ENCODE peak calls at places on chromosomes 5 and 9, in six cellular contexts. One of them, this sample, is unnamed. For H3K4me1, the result is how much of the 10 kb centered on the place peaks cover.

GRCh38 chr9:14842269-14842668 is 68.0 kb downstream of the FREM1 start:
- DNase-seq in hepatocyte: no peak
- DNase-seq in GM23248: no peak
- DNase-seq in IMR-90: no peak
- DNase-seq in breast epithelium: no peak
- DNase-seq in MM.1S: no peak
- DNase-seq in this sample: no peak

GRCh38 chr5:161094411-161094810 is 242.4 kb upstream of the ATP10B start:
- DNase-seq in hepatocyte: no peak
- DNase-seq in GM23248: peak
- DNase-seq in IMR-90: peak
- DNase-seq in breast epithelium: no peak
- DNase-seq in MM.1S: no peak
- DNase-seq in this sample: no peak

GRCh38 chr5:66230551-66230950 is 86.5 kb downstream of the SREK1 start:
- DNase-seq in hepatocyte: no peak
- DNase-seq in GM23248: no peak
- DNase-seq in IMR-90: no peak
- DNase-seq in breast epithelium: no peak
- DNase-seq in MM.1S: no peak
- DNase-seq in this sample: no peak

GRCh38 chr5:55485073-55485472 is 49.7 kb downstream of the PLPP1 start:
- DNase-seq in hepatocyte: no peak
- DNase-seq in GM23248: no peak
- DNase-seq in IMR-90: no peak
- DNase-seq in breast epithelium: no peak
- DNase-seq in MM.1S: no peak
- DNase-seq in this sample: no peak

GRCh38 chr5:136667789-136668188 is 302.4 kb upstream of the TRPC7 start:
- DNase-seq in hepatocyte: no peak
- DNase-seq in GM23248: no peak
- DNase-seq in IMR-90: no peak
- DNase-seq in breast epithelium: no peak
- DNase-seq in MM.1S: no peak
- DNase-seq in this sample: no peak

GRCh38 chr5:149594206-149594895 is 13.1 kb downstream of the ARHGEF37 start:
- DNase-seq in hepatocyte: no peak
- DNase-seq in GM23248: no peak
- DNase-seq in IMR-90: no peak
- DNase-seq in breast epithelium: no peak
- DNase-seq in MM.1S: no peak
- DNase-seq in this sample: no peak

GRCh38 chr5:33491941-33492340 is 51.2 kb downstream of the TARS1 start:
- DNase-seq in hepatocyte: no peak
- DNase-seq in GM23248: peak
- DNase-seq in IMR-90: peak
- DNase-seq in breast epithelium: no peak
- DNase-seq in MM.1S: no peak
- DNase-seq in this sample: no peak

GRCh38 chr5:180155331-180155881 is 53.6 kb downstream of the RASGEF1C start:
- DNase-seq in hepatocyte: peak
- DNase-seq in GM23248: no peak
- DNase-seq in IMR-90: no peak
- DNase-seq in breast epithelium: peak
- DNase-seq in MM.1S: no peak
- DNase-seq in this sample: peak

GRCh38 chr9:70145981-70146380 is 102.3 kb downstream of the MAMDC2 start:
- DNase-seq in hepatocyte: no peak
- DNase-seq in GM23248: no peak
- DNase-seq in IMR-90: no peak
- DNase-seq in breast epithelium: no peak
- DNase-seq in MM.1S: no peak
- DNase-seq in this sample: no peak

GRCh38 chr9:130183133-130183762 is 11.0 kb downstream of the NCS1 start:
- DNase-seq in hepatocyte: peak
- DNase-seq in GM23248: peak
- DNase-seq in IMR-90: peak
- DNase-seq in breast epithelium: no peak
- DNase-seq in MM.1S: no peak
- DNase-seq in this sample: no peak

GRCh38 chr9:1980387-1980786 is 34.8 kb upstream of the SMARCA2 start:
- DNase-seq in hepatocyte: no peak
- DNase-seq in GM23248: no peak
- DNase-seq in IMR-90: no peak
- DNase-seq in breast epithelium: no peak
- DNase-seq in MM.1S: peak
- DNase-seq in this sample: no peak

GRCh38 chr9:19938990-19939736 is 150.3 kb upstream of the SLC24A2 start:
- DNase-seq in hepatocyte: no peak
- DNase-seq in GM23248: no peak
- DNase-seq in IMR-90: no peak
- DNase-seq in breast epithelium: no peak
- DNase-seq in MM.1S: no peak
- DNase-seq in this sample: no peak

GRCh38 chr9:130893250-130894101 is 3.1 kb downstream of the QRFP start:
- DNase-seq in hepatocyte: no peak
- DNase-seq in GM23248: no peak
- DNase-seq in IMR-90: no peak
- DNase-seq in breast epithelium: no peak
- DNase-seq in MM.1S: no peak
- DNase-seq in this sample: peak

GRCh38 chr5:90962481-90962880 is 403.9 kb downstream of the ADGRV1 start:
- DNase-seq in hepatocyte: no peak
- DNase-seq in GM23248: no peak
- DNase-seq in IMR-90: no peak
- DNase-seq in breast epithelium: no peak
- DNase-seq in MM.1S: no peak
- DNase-seq in this sample: no peak

GRCh38 chr9:68981825-68982224 is 32.1 kb downstream of the PRKACG start:
- DNase-seq in hepatocyte: no peak
- DNase-seq in GM23248: no peak
- DNase-seq in IMR-90: no peak
- DNase-seq in breast epithelium: no peak
- DNase-seq in MM.1S: no peak
- DNase-seq in this sample: no peak

GRCh38 chr5:58787982-58788381 is 205.1 kb downstream of the RAB3C start:
- DNase-seq in hepatocyte: no peak
- DNase-seq in GM23248: no peak
- DNase-seq in IMR-90: no peak
- DNase-seq in breast epithelium: no peak
- DNase-seq in MM.1S: no peak
- DNase-seq in this sample: no peak

GRCh38 chr9:120712539-120713031 is 1.7 kb downstream of the MEGF9 start:
- DNase-seq in hepatocyte: no peak
- DNase-seq in GM23248: no peak
- DNase-seq in IMR-90: no peak
- DNase-seq in breast epithelium: no peak
- DNase-seq in MM.1S: no peak
- DNase-seq in this sample: no peak

GRCh38 chr9:90002299-90003045 is 397.7 kb downstream of the GADD45G start:
- DNase-seq in hepatocyte: no peak
- DNase-seq in GM23248: no peak
- DNase-seq in IMR-90: no peak
- DNase-seq in breast epithelium: no peak
- DNase-seq in MM.1S: no peak
- DNase-seq in this sample: no peak

GRCh38 chr9:133506653-133507038 is 18.1 kb downstream of the MYMK start:
- DNase-seq in hepatocyte: no peak
- DNase-seq in GM23248: peak
- DNase-seq in IMR-90: peak
- DNase-seq in breast epithelium: no peak
- DNase-seq in MM.1S: no peak
- DNase-seq in this sample: no peak

GRCh38 chr9:23556459-23556858 is 269.6 kb downstream of the ELAVL2 start:
- DNase-seq in hepatocyte: no peak
- DNase-seq in GM23248: no peak
- DNase-seq in IMR-90: no peak
- DNase-seq in breast epithelium: no peak
- DNase-seq in MM.1S: no peak
- DNase-seq in this sample: no peak

GRCh38 chr5:156420665-156421064 is 93.7 kb downstream of the SGCD start:
- DNase-seq in hepatocyte: no peak
- DNase-seq in GM23248: no peak
- DNase-seq in IMR-90: peak
- DNase-seq in breast epithelium: no peak
- DNase-seq in MM.1S: no peak
- DNase-seq in this sample: no peak

GRCh38 chr5:36058776-36059175 is 7.9 kb downstream of the UGT3A2 start:
- DNase-seq in hepatocyte: no peak
- DNase-seq in GM23248: no peak
- DNase-seq in IMR-90: no peak
- DNase-seq in breast epithelium: no peak
- DNase-seq in MM.1S: no peak
- DNase-seq in this sample: no peak

GRCh38 chr9:19050637-19051591 is 1.7 kb downstream of the RRAGA start:
- DNase-seq in hepatocyte: no peak
- DNase-seq in GM23248: no peak
- DNase-seq in IMR-90: no peak
- DNase-seq in breast epithelium: no peak
- DNase-seq in MM.1S: no peak
- DNase-seq in this sample: no peak

GRCh38 chr5:6454628-6455053 is 6.0 kb downstream of the UBE2QL1 start:
- DNase-seq in hepatocyte: no peak
- DNase-seq in GM23248: no peak
- DNase-seq in IMR-90: no peak
- DNase-seq in breast epithelium: no peak
- DNase-seq in MM.1S: no peak
- DNase-seq in this sample: no peak

GRCh38 chr5:95417971-95418370 is 26.8 kb downstream of the FAM81B start:
- DNase-seq in hepatocyte: no peak
- DNase-seq in GM23248: peak
- DNase-seq in IMR-90: peak
- DNase-seq in breast epithelium: no peak
- DNase-seq in MM.1S: no peak
- DNase-seq in this sample: no peak

GRCh38 chr9:109108318-109108717 is 11.4 kb downstream of the TMEM245 start:
- DNase-seq in hepatocyte: no peak
- DNase-seq in GM23248: peak
- DNase-seq in IMR-90: peak
- DNase-seq in breast epithelium: no peak
- DNase-seq in MM.1S: peak
- DNase-seq in this sample: no peak

GRCh38 chr9:134216449-134216951 is 52.1 kb upstream of the RNU6ATAC start:
- DNase-seq in hepatocyte: no peak
- DNase-seq in GM23248: no peak
- DNase-seq in IMR-90: no peak
- DNase-seq in breast epithelium: no peak
- DNase-seq in MM.1S: no peak
- DNase-seq in this sample: no peak

GRCh38 chr5:10454591-10455272 is 13.1 kb downstream of the ROPN1L start:
- DNase-seq in hepatocyte: no peak
- DNase-seq in GM23248: peak
- DNase-seq in IMR-90: peak
- DNase-seq in breast epithelium: no peak
- DNase-seq in MM.1S: no peak
- DNase-seq in this sample: no peak
- H3K27ac ChIP-seq in hepatocyte: no peak
- H3K27ac ChIP-seq in GM23248: peak
- H3K27ac ChIP-seq in IMR-90: peak
- H3K27ac ChIP-seq in breast epithelium: no peak
- H3K27ac ChIP-seq in MM.1S: no peak
- H3K27ac ChIP-seq in this sample: no peak

GRCh38 chr9:111838439-111838838 is 43.7 kb upstream of the SHOC1 start:
- DNase-seq in hepatocyte: no peak
- DNase-seq in GM23248: no peak
- DNase-seq in IMR-90: no peak
- DNase-seq in breast epithelium: no peak
- DNase-seq in MM.1S: no peak
- DNase-seq in this sample: no peak

GRCh38 chr9:111843971-111844370 is 49.2 kb upstream of the SHOC1 start:
- DNase-seq in hepatocyte: no peak
- DNase-seq in GM23248: no peak
- DNase-seq in IMR-90: no peak
- DNase-seq in breast epithelium: no peak
- DNase-seq in MM.1S: no peak
- DNase-seq in this sample: no peak

GRCh38 chr9:111842313-111842712 is 47.6 kb upstream of the SHOC1 start:
- DNase-seq in hepatocyte: no peak
- DNase-seq in GM23248: peak
- DNase-seq in IMR-90: no peak
- DNase-seq in breast epithelium: no peak
- DNase-seq in MM.1S: no peak
- DNase-seq in this sample: no peak

GRCh38 chr9:111839387-111839786 is 44.6 kb upstream of the SHOC1 start:
- DNase-seq in hepatocyte: peak
- DNase-seq in GM23248: peak
- DNase-seq in IMR-90: peak
- DNase-seq in breast epithelium: no peak
- DNase-seq in MM.1S: no peak
- DNase-seq in this sample: no peak

DNA sequence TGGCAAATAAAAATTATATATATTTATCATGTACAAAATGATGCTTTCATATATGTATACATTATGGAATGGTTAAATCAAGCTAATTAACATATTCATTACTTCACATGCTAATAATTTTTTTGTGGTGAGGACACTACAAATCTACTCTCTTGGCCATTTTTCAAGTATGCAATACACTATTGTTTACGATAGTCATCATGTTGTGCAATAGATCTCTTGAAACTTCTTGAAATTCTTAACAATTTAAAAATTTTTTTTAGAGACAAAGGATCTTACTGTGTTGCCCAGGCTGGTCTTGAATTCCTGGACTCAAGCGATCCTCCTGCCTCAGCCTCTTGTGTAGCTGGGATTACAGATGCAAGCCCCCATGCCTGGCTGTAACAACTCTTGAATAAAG is 45.2 kb upstream of the SHOC1 start:
- DNase-seq in hepatocyte: no peak
- DNase-seq in GM23248: peak
- DNase-seq in IMR-90: peak
- DNase-seq in breast epithelium: no peak
- DNase-seq in MM.1S: no peak
- DNase-seq in this sample: no peak
- H3K4me1 ChIP-seq in hepatocyte: under half
- H3K4me1 ChIP-seq in GM23248: under half
- H3K4me1 ChIP-seq in IMR-90: under half
- H3K4me1 ChIP-seq in breast epithelium: under half
- H3K4me1 ChIP-seq in MM.1S: under half
- H3K4me1 ChIP-seq in this sample: under half

GRCh38 chr9:77582572-77583365 is 65.4 kb downstream of the GNA14 start:
- DNase-seq in hepatocyte: no peak
- DNase-seq in GM23248: no peak
- DNase-seq in IMR-90: no peak
- DNase-seq in breast epithelium: no peak
- DNase-seq in MM.1S: no peak
- DNase-seq in this sample: no peak
- H3K27ac ChIP-seq in hepatocyte: no peak
- H3K27ac ChIP-seq in GM23248: no peak
- H3K27ac ChIP-seq in IMR-90: no peak
- H3K27ac ChIP-seq in breast epithelium: peak
- H3K27ac ChIP-seq in MM.1S: no peak
- H3K27ac ChIP-seq in this sample: no peak

DNA sequence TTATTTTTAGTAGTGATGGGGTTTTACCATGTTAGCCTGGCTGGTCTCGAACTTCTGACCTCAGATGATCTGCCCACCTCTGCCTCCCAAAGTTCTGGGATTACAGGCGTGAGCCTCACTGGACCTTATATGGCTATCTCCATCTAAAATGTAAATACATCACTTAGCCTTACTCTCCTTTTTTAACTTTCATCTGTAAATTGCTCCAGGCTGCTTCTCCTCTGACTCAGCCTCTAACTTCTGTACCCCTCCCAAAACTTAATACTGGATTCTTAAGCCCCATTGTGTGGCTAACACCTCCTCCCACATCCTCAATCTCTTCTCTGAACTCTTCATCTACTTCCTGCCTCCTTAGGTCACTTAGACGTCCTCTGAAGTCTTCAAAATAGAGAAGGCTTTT is 4.0 kb downstream of the SNX30 start:
- DNase-seq in hepatocyte: no peak
- DNase-seq in GM23248: peak
- DNase-seq in IMR-90: peak
- DNase-seq in breast epithelium: no peak
- DNase-seq in MM.1S: no peak
- DNase-seq in this sample: no peak
- H3K4me1 ChIP-seq in hepatocyte: under half
- H3K4me1 ChIP-seq in GM23248: half or more
- H3K4me1 ChIP-seq in IMR-90: under half
- H3K4me1 ChIP-seq in breast epithelium: under half
- H3K4me1 ChIP-seq in MM.1S: under half
- H3K4me1 ChIP-seq in this sample: under half